ENCODE peak calls at places on chromosome 17, in ten cellular contexts. C is cardiac fibroblast; J is heart left ventricle; T is H9; F is vagina; M is C1 segment of cervical spinal cord; O is germinal center; P is activated effector memory CD4-positive, alpha-beta T cell treated with anti-CD3 and anti-CD28 coated beads, Interleukin-2, amount 50 U/mL, for 16 hours; I is right cardiac atrium; L is EH. N is an unnamed sample.

GRCh38 chr17:13788385-13788784 is 186.7 kb upstream of the HS3ST3A1 start:
- DNase-seq in C (no peak), J (no peak), T (no peak), F (no peak), M (no peak), O (no peak), P (no peak), I (no peak), L (no peak), N (no peak)

GRCh38 chr17:18231156-18231555 is 5.7 kb downstream of the LLGL1 start:
- DNase-seq in C (no peak), J (no peak), T (no peak), F (no peak), M (no peak), O (no peak), P (no peak), I (no peak), L (no peak), N (no peak)

GRCh38 chr17:82080048-82080788 is 14.6 kb upstream of the DUS1L start:
- DNase-seq in C (no peak), J (no peak), T (no peak), F (no peak), M (no peak), O (no peak), P (no peak), I (peak; percentile 41), L (no peak), N (no peak)

GRCh38 chr17:69857412-69857835 is 217.6 kb upstream of the KCNJ16 start:
- DNase-seq in C (peak; percentile 93), J (no peak), T (no peak), F (no peak), M (no peak), O (no peak), P (no peak), I (no peak), L (peak; percentile 95), N (no peak)

GRCh38 chr17:27810211-27810901 is 10.0 kb upstream of the NOS2 start:
- DNase-seq in C (no peak), J (no peak), T (peak; percentile 54), F (no peak), M (no peak), O (no peak), P (peak; percentile 75), I (no peak), L (no peak), N (no peak)

GRCh38 chr17:54968954-54969400 is 412 bp downstream of the STXBP4 start:
- DNase-seq in C (peak; percentile 55), J (no peak), T (no peak), F (no peak), M (no peak), O (peak; percentile 4), P (peak; percentile 77), I (peak; percentile 74), L (peak; percentile 54), N (no peak)

GRCh38 chr17:45090711-45091110 is 29.6 kb downstream of the NMT1 start:
- DNase-seq in C (no peak), J (no peak), T (no peak), F (no peak), M (no peak), O (no peak), P (no peak), I (no peak), L (peak; percentile 82), N (no peak)

GRCh38 chr17:51761105-51761504 is 397.4 kb downstream of the CA10 start:
- DNase-seq in C (no peak), J (no peak), T (no peak), F (no peak), M (no peak), O (no peak), P (no peak), I (no peak), L (no peak), N (no peak)

GRCh38 chr17:74770498-74771318 is 5.4 kb downstream of the NAT9 start:
- DNase-seq in C (peak; percentile 40), J (peak; percentile 85), T (peak; percentile 88), F (no peak), M (peak; percentile 17), O (peak; percentile 68), P (peak; percentile 91), I (peak; percentile 81), L (peak; percentile 51), N (peak; percentile 67)

GRCh38 chr17:81157848-81158687 is 7.2 kb upstream of the PVALEF start:
- DNase-seq in C (no peak), J (no peak), T (no peak), F (no peak), M (no peak), O (no peak), P (no peak), I (peak; percentile 44), L (no peak), N (no peak)

GRCh38 chr17:39662551-39663339 is 2.4 kb upstream of the TCAP start:
- DNase-seq in C (no peak), J (no peak), T (peak; percentile 72), F (no peak), M (no peak), O (no peak), P (no peak), I (peak; percentile 64), L (no peak), N (no peak)